ENCODE peak calls at places on chromosomes 7 and 10, in nine cellular contexts. T, E, U, S, X, N, L, I and G are unnamed samples.

GRCh38 chr10:49360271-49361177 is 35.4 kb downstream of the DRGX start:
- DNase-seq in L (no peak), T (no peak), X (no peak), I (no peak), S (no peak), E (no peak), U (no peak), N (peak), G (no peak)

GRCh38 chr10:87816163-87816841 is 1.7 kb downstream of the ATAD1 start:
- DNase-seq in L (no peak), T (no peak), U (no peak), N (no peak), S (peak), X (no peak), I (no peak), E (no peak), G (no peak)

GRCh38 chr10:64617071-64617470 is 1095.9 kb downstream of the REEP3 start:
- DNase-seq in T (no peak), U (no peak), I (no peak), S (no peak), E (no peak), L (no peak), N (no peak), X (no peak), G (no peak)

GRCh38 chr10:110448682-110449418 is 48.9 kb upstream of the DUSP5 start:
- DNase-seq in U (no peak), S (no peak), E (no peak), I (no peak), X (no peak), T (no peak), L (no peak), N (no peak), G (no peak)

GRCh38 chr10:47207280-47207613 is 92.8 kb upstream of the GDF10 start:
- DNase-seq in I (no peak), X (no peak), T (no peak), L (no peak), E (no peak), N (no peak), S (no peak), U (no peak), G (peak)

GRCh38 chr10:44020322-44021111 is 364.4 kb downstream of the CXCL12 start:
- DNase-seq in I (no peak), U (no peak), L (no peak), T (no peak), E (no peak), S (no peak), N (no peak), X (no peak), G (no peak)

GRCh38 chr7:106023369-106024322 is 60.6 kb downstream of the CDHR3 start:
- DNase-seq in E (no peak), T (no peak), U (no peak), I (no peak), L (no peak), N (no peak), X (no peak), S (no peak), G (no peak)

GRCh38 chr7:30771859-30772429 is 727 bp downstream of the MINDY4 start:
- DNase-seq in U (peak), X (no peak), N (no peak), E (peak), S (peak), I (no peak), T (no peak), L (no peak), G (peak)

GRCh38 chr7:145016068-145016467 is 180.2 kb upstream of the TPK1 start:
- DNase-seq in X (no peak), E (no peak), N (no peak), U (no peak), L (no peak), T (no peak), I (no peak), S (no peak), G (peak)

GRCh38 chr10:43105119-43105792 is 28.4 kb downstream of the RET start:
- DNase-seq in S (peak), I (peak), T (peak), X (peak), L (peak), E (peak), N (peak), U (peak), G (peak)

GRCh38 chr10:67925449-67926005 is 41.1 kb downstream of the SIRT1 start:
- DNase-seq in U (no peak), S (peak), I (no peak), L (no peak), E (peak), N (no peak), X (no peak), T (no peak), G (peak)

GRCh38 chr10:108779501-108779900 is 1143.8 kb downstream of the XPNPEP1 start:
- DNase-seq in N (no peak), T (no peak), L (no peak), I (no peak), X (no peak), U (no peak), E (no peak), S (no peak), G (no peak)

GRCh38 chr10:107915277-107915634 is 750.8 kb upstream of the SORCS1 start:
- DNase-seq in L (no peak), U (no peak), N (no peak), T (no peak), S (peak), E (peak), X (no peak), I (no peak), G (peak)

GRCh38 chr10:57222603-57223002 is 861.5 kb upstream of the ZWINT start:
- DNase-seq in L (no peak), X (no peak), I (no peak), N (no peak), S (no peak), U (no peak), T (no peak), E (no peak), G (no peak)

GRCh38 chr7:23471090-23471859 is 984 bp upstream of the IGF2BP3 start:
- DNase-seq in T (no peak), S (peak), U (peak), X (no peak), L (no peak), I (no peak), E (peak), N (no peak), G (peak)

GRCh38 chr7:26208040-26208439 is 6.5 kb downstream of the CBX3 start:
- DNase-seq in N (no peak), I (no peak), L (no peak), E (no peak), U (no peak), X (no peak), T (no peak), S (no peak), G (no peak)

GRCh38 chr7:28088032-28088431 is 92.6 kb downstream of the JAZF1 start:
- DNase-seq in X (no peak), S (peak), T (no peak), U (no peak), E (no peak), L (no peak), N (no peak), I (no peak), G (no peak)

GRCh38 chr10:132727411-132727810 is 58.5 kb downstream of the NKX6-2 start:
- DNase-seq in T (no peak), I (no peak), S (no peak), E (no peak), X (no peak), L (no peak), U (no peak), N (no peak), G (no peak)

GRCh38 chr10:43249962-43250624 is 16.8 kb downstream of the RASGEF1A start:
- DNase-seq in E (no peak), I (peak), X (no peak), S (no peak), U (no peak), T (no peak), N (no peak), L (peak), G (peak)

GRCh38 chr7:128108129-128108528 is 76.9 kb upstream of the LRRC4 start:
- DNase-seq in N (peak), U (no peak), E (no peak), S (no peak), L (no peak), X (no peak), I (no peak), T (no peak), G (no peak)

GRCh38 chr7:101216001-101216859 is 1.2 kb downstream of the PLOD3 start:
- DNase-seq in X (no peak), I (no peak), U (no peak), L (no peak), N (no peak), S (peak), E (peak), T (no peak), G (no peak)

GRCh38 chr10:133592716-133593115 is 27.3 kb upstream of the SYCE1 start:
- DNase-seq in X (no peak), N (no peak), T (no peak), E (no peak), I (no peak), S (no peak), L (no peak), U (no peak), G (no peak)

GRCh38 chr7:33711231-33712019 is 193.9 kb upstream of the BMPER start:
- DNase-seq in S (no peak), E (no peak), N (no peak), U (peak), I (no peak), T (no peak), L (no peak), X (no peak), G (no peak)

DNA sequence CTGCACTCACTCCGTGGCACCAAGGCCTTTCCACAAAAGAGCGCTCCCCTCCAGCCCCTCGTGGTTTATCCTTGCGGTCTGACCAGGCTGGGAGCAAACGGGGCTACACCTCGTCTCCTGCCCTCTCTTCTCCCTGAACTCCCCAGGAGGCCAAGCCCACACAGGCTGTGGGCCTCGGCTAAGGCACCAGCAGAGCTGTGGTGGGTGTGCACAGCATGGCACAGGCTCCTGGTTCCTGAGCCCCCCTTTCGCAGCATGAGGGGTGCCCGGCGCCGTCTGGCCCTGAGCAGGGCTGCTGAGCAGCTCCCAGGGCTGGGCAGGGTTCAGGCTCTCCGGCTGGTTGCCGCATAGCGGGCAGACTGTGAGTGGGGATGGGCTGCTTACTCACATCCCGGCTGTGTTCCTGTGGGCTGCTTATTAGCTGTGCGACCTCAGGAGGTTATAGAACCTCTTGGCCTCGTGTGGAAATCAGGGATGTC is 90.4 kb downstream of the ZMIZ1 start:
- DNase-seq in N (peak), S (peak), T (no peak), X (no peak), I (no peak), L (no peak), U (peak), E (peak), G (no peak)
- H3K4me3 ChIP-seq in N (no peak), S (peak), T (peak), X (no peak), I (no peak), L (no peak), U (no peak), E (no peak), G (no peak)

GRCh38 chr7:118217068-118217715 is 7.3 kb upstream of the ANKRD7 start:
- DNase-seq in X (no peak), E (no peak), L (no peak), N (no peak), I (no peak), U (no peak), S (no peak), T (no peak), G (no peak)
- H3K4me3 ChIP-seq in X (no peak), E (no peak), L (no peak), N (no peak), I (no peak), U (no peak), S (no peak), T (no peak), G (no peak)

DNA sequence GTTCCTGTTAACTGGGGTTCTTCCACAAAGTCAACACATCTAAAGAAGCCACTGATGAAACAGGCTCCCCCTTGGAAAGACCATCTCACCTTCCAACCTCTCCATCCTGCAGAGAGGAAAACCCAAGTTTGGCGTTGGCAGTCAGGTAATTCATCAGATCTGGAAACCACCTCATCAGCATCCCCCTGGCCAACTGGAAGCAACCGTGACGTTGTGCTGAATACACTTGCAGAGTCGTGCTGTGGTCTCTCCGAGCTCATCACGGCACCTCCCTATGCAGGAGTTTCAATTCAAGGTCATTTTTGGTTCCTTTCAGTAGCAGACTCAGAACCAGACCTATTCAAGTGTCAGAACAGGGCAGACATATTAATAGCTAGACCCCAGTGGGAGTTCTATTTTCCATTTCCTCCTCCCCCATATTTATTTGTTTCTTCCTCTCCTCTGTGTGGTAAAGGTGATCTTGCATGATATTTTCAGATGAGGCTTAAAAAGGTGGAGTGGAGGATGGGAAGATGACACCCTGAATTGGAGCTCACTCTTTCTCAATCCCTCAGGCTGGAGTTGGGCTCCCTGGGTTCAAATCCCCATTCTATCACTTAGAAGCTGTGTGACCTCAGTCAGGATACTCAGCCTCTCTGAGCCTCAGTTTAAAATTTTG is 149.1 kb upstream of the ADO start:
- DNase-seq in U (no peak), S (no peak), L (no peak), E (no peak), N (no peak), X (no peak), T (no peak), I (no peak), G (no peak)
- H3K4me3 ChIP-seq in U (no peak), S (no peak), L (no peak), E (no peak), N (no peak), X (no peak), T (no peak), I (no peak), G (no peak)

GRCh38 chr10:29688230-29688634 is 53.5 kb upstream of the SVIL start:
- DNase-seq in L (no peak), T (no peak), N (no peak), S (peak), I (no peak), X (no peak), U (peak), E (peak), G (peak)

GRCh38 chr10:29692121-29692539 is 57.4 kb upstream of the SVIL start:
- DNase-seq in N (no peak), X (no peak), T (no peak), S (peak), I (no peak), L (no peak), U (peak), E (peak), G (peak)

GRCh38 chr10:29694121-29694520 is 59.4 kb upstream of the SVIL start:
- DNase-seq in U (no peak), I (no peak), L (no peak), T (no peak), N (no peak), X (no peak), E (no peak), S (no peak), G (no peak)

GRCh38 chr10:29689001-29689400 is 54.2 kb upstream of the SVIL start:
- DNase-seq in N (no peak), E (peak), X (no peak), T (no peak), U (peak), S (peak), I (no peak), L (no peak), G (peak)

GRCh38 chr10:29691564-29692064 is 56.8 kb upstream of the SVIL start:
- DNase-seq in T (no peak), I (no peak), L (no peak), S (peak), U (peak), N (no peak), X (no peak), E (peak), G (peak)
- H3K4me3 ChIP-seq in T (peak), I (no peak), L (peak), S (peak), U (no peak), N (peak), X (no peak), E (no peak), G (no peak)

GRCh38 chr7:94297397-94297838 is 97.3 kb upstream of the COL1A2 start:
- DNase-seq in I (no peak), X (peak), T (peak), S (peak), N (peak), L (peak), U (no peak), E (peak), G (peak)
- H3K4me3 ChIP-seq in I (no peak), X (no peak), T (peak), S (peak), N (no peak), L (peak), U (no peak), E (peak), G (no peak)

DNA sequence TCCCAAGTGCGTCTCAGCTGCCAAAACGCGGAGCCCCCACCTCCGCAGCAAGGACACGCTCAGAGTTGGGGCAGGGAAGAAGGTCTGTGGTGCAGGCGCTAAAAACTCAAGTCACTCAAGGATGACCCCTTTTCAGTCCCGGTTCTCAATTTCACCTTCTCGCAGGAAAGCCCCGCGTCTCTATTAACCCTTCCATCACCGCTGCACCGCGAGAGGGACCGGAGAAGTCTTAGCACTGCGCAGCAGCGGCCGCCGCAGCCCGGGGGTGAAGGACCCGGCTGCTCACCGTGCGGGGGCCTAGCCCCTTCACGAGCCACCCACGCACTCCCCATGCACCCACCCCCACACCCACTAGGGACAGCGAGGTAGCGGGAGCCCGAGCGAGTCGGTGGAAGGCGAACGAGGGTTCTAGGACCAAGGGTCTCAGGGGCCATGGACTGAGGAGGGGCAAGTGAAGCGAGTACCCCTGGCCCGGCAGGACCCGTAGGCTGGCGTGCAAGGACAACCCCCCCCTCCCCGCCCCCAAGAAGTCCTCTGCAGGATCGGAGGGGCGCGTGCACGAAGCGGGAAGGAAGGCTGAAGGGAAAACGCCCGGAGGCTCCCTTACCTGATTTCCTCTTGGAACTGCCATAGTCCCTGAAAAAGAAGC is 162.8 kb downstream of the SH3PXD2A start:
- DNase-seq in U (no peak), I (no peak), N (no peak), S (no peak), E (no peak), X (no peak), L (no peak), T (no peak), G (no peak)
- H3K4me3 ChIP-seq in U (no peak), I (peak), N (no peak), S (peak), E (peak), X (no peak), L (peak), T (peak), G (no peak)

GRCh38 chr7:158549176-158549833 is 38.3 kb downstream of the PTPRN2 start:
- DNase-seq in E (peak), X (no peak), S (peak), U (no peak), L (peak), T (no peak), N (peak), I (no peak), G (no peak)
- H3K4me3 ChIP-seq in E (no peak), X (no peak), S (no peak), U (no peak), L (peak), T (no peak), N (no peak), I (no peak), G (no peak)

GRCh38 chr10:34109952-34110702 is 705.0 kb downstream of the PARD3 start:
- DNase-seq in U (no peak), T (no peak), N (no peak), I (no peak), E (peak), S (peak), X (peak), L (no peak), G (peak)
- H3K4me3 ChIP-seq in U (no peak), T (no peak), N (no peak), I (no peak), E (no peak), S (no peak), X (no peak), L (no peak), G (no peak)